ENCODE peak calls at places on chromosomes 5 and 9, in six cellular contexts. C is neural progenitor cell, M is GM20000, P is GM12865, R is tibial artery, X is nephron progenitor cell. I is an unnamed sample.

GRCh38 chr9:69047331-69047730 is 11.8 kb downstream of the FXN start:
- DNase-seq in C (no peak), M (no peak), P (no peak), R (no peak), X (no peak), I (no peak)

GRCh38 chr5:149641600-149641999 is 60.3 kb downstream of the ARHGEF37 start:
- DNase-seq in C (no peak), M (no peak), P (no peak), R (no peak), X (no peak), I (no peak)

GRCh38 chr5:124698774-124699173 is 47.7 kb downstream of the ZNF608 start:
- DNase-seq in C (no peak), M (no peak), P (no peak), R (no peak), X (no peak), I (no peak)

GRCh38 chr9:132546148-132547051 is 36.0 kb upstream of the BARHL1 start:
- DNase-seq in C (peak), M (no peak), P (no peak), R (no peak), X (peak), I (no peak)

GRCh38 chr9:81182421-81182820 is 506.9 kb downstream of the TLE1 start:
- DNase-seq in C (no peak), M (no peak), P (no peak), R (no peak), X (no peak), I (no peak)

GRCh38 chr5:94285984-94286383 is 332.4 kb downstream of the KIAA0825 start:
- DNase-seq in C (no peak), M (no peak), P (no peak), R (no peak), X (no peak), I (no peak)

GRCh38 chr5:71591100-71591499 is 4.0 kb downstream of the MCCC2 start:
- DNase-seq in C (no peak), M (no peak), P (no peak), R (no peak), X (no peak), I (no peak)

GRCh38 chr5:79971156-79971555 is 19.9 kb downstream of the MTX3 start:
- DNase-seq in C (no peak), M (no peak), P (no peak), R (no peak), X (no peak), I (no peak)

GRCh38 chr5:33850100-33850594 is 41.6 kb downstream of the ADAMTS12 start:
- DNase-seq in C (peak), M (peak), P (peak), R (no peak), X (no peak), I (peak)

GRCh38 chr9:69222953-69223352 is 48.9 kb downstream of the TJP2 start:
- DNase-seq in C (no peak), M (no peak), P (no peak), R (no peak), X (no peak), I (no peak)

GRCh38 chr9:1490341-1491115 is 440.4 kb downstream of the DMRT2 start:
- DNase-seq in C (no peak), M (peak), P (peak), R (no peak), X (no peak), I (peak)

GRCh38 chr9:33437898-33438297 is 9.5 kb downstream of the AQP3 start:
- DNase-seq in C (no peak), M (no peak), P (no peak), R (no peak), X (no peak), I (no peak)

GRCh38 chr9:110078626-110079025 is 129.3 kb downstream of the C9orf152 start:
- DNase-seq in C (no peak), M (no peak), P (no peak), R (no peak), X (no peak), I (no peak)

GRCh38 chr9:129544766-129545165 is 76.1 kb downstream of the C9orf50 start:
- DNase-seq in C (no peak), M (no peak), P (no peak), R (no peak), X (no peak), I (no peak)

GRCh38 chr5:74428275-74428674 is 212.3 kb downstream of the ENC1 start:
- DNase-seq in C (no peak), M (no peak), P (no peak), R (no peak), X (no peak), I (no peak)

GRCh38 chr5:68436686-68437520 is 221.3 kb downstream of the PIK3R1 start:
- DNase-seq in C (no peak), M (no peak), P (no peak), R (no peak), X (no peak), I (no peak)

GRCh38 chr9:90251311-90251710 is 391.3 kb downstream of the DIRAS2 start:
- DNase-seq in C (no peak), M (no peak), P (no peak), R (no peak), X (no peak), I (no peak)

GRCh38 chr5:176389114-176389768 is 690 bp downstream of the HIGD2A start:
- DNase-seq in C (no peak), M (peak), P (no peak), R (no peak), X (no peak), I (no peak)

GRCh38 chr5:117295941-117296340 is 721.3 kb upstream of the SEMA6A start:
- DNase-seq in C (no peak), M (no peak), P (no peak), R (no peak), X (no peak), I (no peak)

GRCh38 chr9:137320555-137321384 is 18.7 kb upstream of the NRARP start:
- DNase-seq in C (no peak), M (peak), P (peak), R (no peak), X (peak), I (peak)

GRCh38 chr5:73948720-73949119 is 322.7 kb downstream of the ARHGEF28 start:
- DNase-seq in C (no peak), M (no peak), P (no peak), R (no peak), X (no peak), I (no peak)

GRCh38 chr9:132224645-132225044 is 62.8 kb downstream of the NTNG2 start:
- DNase-seq in C (no peak), M (no peak), P (no peak), R (no peak), X (no peak), I (no peak)

GRCh38 chr5:67319935-67320725 is 123.5 kb upstream of the CD180 start:
- DNase-seq in C (no peak), M (no peak), P (no peak), R (no peak), X (no peak), I (no peak)

GRCh38 chr5:161400583-161400982 is 145.9 kb downstream of the GABRB2 start:
- DNase-seq in C (no peak), M (no peak), P (no peak), R (no peak), X (no peak), I (no peak)

GRCh38 chr5:178449163-178450060 is 140.8 kb downstream of the COL23A1 start:
- DNase-seq in C (no peak), M (no peak), P (no peak), R (peak), X (no peak), I (no peak)

GRCh38 chr5:74206571-74207550 is 433.7 kb downstream of the ENC1 start:
- DNase-seq in C (peak), M (no peak), P (no peak), R (peak), X (no peak), I (no peak)

GRCh38 chr5:168651654-168652053 is 72.5 kb upstream of the PANK3 start:
- DNase-seq in C (no peak), M (no peak), P (no peak), R (no peak), X (no peak), I (no peak)

GRCh38 chr9:126916909-126917308 is 2.3 kb downstream of the RALGPS1 start:
- DNase-seq in C (peak), M (no peak), P (no peak), R (no peak), X (no peak), I (no peak)

GRCh38 chr5:39578887-39579497 is 154.2 kb upstream of the DAB2 start:
- DNase-seq in C (no peak), M (no peak), P (peak), R (no peak), X (no peak), I (no peak)

GRCh38 chr9:136921718-136922117 is 22.8 kb downstream of the FBXW5 start:
- DNase-seq in C (no peak), M (no peak), P (no peak), R (no peak), X (no peak), I (no peak)

GRCh38 chr5:175765858-175766257 is 105.5 kb upstream of the CPLX2 start:
- DNase-seq in C (no peak), M (no peak), P (no peak), R (no peak), X (no peak), I (no peak)

GRCh38 chr5:24368121-24368520 is 276.7 kb downstream of the CDH10 start:
- DNase-seq in C (no peak), M (no peak), P (no peak), R (no peak), X (no peak), I (no peak)

GRCh38 chr9:32251539-32251938 is 132.9 kb upstream of the ACO1 start:
- DNase-seq in C (peak), M (peak), P (peak), R (no peak), X (peak), I (peak)

GRCh38 chr9:130960522-130961378 is 21.7 kb upstream of the FIBCD1 start:
- DNase-seq in C (no peak), M (no peak), P (no peak), R (no peak), X (no peak), I (no peak)

GRCh38 chr5:147461915-147462314 is 48.0 kb downstream of the DPYSL3 start:
- DNase-seq in C (no peak), M (no peak), P (no peak), R (no peak), X (no peak), I (no peak)

GRCh38 chr5:147460380-147460779 is 49.5 kb downstream of the DPYSL3 start:
- DNase-seq in C (no peak), M (no peak), P (no peak), R (no peak), X (no peak), I (no peak)

GRCh38 chr5:147467973-147468508 is 41.8 kb downstream of the DPYSL3 start:
- DNase-seq in C (peak), M (no peak), P (no peak), R (no peak), X (no peak), I (no peak)

GRCh38 chr5:147466581-147466980 is 43.3 kb downstream of the DPYSL3 start:
- DNase-seq in C (no peak), M (no peak), P (no peak), R (no peak), X (no peak), I (no peak)

DNA sequence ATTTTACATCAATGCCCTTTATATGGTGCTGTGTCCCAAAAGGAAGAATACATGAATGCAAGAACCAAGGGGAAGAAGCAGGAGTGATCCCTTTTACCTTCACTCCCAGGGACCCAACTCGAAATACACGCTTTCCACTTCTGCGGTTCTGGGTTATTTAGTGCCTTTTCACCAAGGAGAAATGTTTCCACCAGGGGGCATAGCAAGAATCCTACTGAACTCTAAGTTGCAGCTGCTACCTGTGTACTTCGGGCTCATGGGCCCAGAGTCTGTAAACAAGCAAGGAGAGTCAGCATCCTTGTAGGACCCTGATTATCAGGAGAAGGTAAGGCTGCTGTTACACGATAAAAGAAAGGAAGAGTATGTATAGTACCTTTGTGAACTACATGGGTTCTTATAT is 45.7 kb downstream of the DPYSL3 start:
- DNase-seq in C (peak), M (no peak), P (peak), R (no peak), X (no peak), I (peak)
- TF ChIP-seq CTCF in C (peak), M (no peak), P (peak), R (peak), X (peak), I (no peak)

DNA sequence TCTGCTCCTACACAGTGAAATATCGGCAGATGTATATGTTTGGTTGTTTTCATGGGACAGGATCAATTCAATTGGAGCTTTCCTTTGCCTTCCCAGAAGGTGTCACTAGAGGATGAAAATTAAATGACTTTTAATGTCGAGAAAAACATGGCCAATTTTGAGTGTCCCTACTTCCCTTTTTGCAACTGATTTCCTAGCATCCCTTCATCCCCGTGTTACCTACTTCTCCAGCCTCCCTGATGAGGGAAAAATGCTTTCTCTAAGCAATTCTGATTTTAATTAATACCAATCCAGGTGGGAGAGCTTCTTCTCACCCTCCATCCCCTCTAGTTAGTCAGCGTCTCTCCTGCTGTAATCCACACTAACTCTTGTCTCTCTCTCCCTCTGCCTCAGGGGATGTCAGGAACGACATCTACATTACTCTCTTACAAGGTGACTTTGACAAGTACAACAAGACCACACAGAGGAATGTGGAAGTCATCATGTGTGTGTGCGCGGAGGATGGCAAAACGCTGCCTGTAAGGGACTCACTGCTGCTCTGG is 64.9 kb downstream of the DOCK2 start:
- DNase-seq in C (peak), M (peak), P (no peak), R (no peak), X (no peak), I (no peak)
- TF ChIP-seq CTCF in C (peak), M (peak), P (peak), R (no peak), X (no peak), I (peak)

GRCh38 chr5:142601432-142601831 is 84.5 kb downstream of the FGF1 start:
- DNase-seq in C (peak), M (no peak), P (no peak), R (no peak), X (no peak), I (no peak)
- TF ChIP-seq CTCF in C (peak), M (no peak), P (no peak), R (no peak), X (no peak), I (no peak)

GRCh38 chr9:88041447-88041846 is 67.1 kb upstream of the CDK20 start:
- DNase-seq in C (peak), M (no peak), P (no peak), R (no peak), X (no peak), I (no peak)
- TF ChIP-seq CTCF in C (peak), M (no peak), P (no peak), R (no peak), X (peak), I (peak)

GRCh38 chr9:120914953-120915352 is 11.6 kb downstream of the TRAF1 start:
- DNase-seq in C (no peak), M (no peak), P (no peak), R (no peak), X (no peak), I (no peak)

GRCh38 chr9:120915854-120916495 is 10.6 kb downstream of the TRAF1 start:
- DNase-seq in C (no peak), M (no peak), P (peak), R (no peak), X (no peak), I (no peak)

GRCh38 chr9:120917989-120918630 is 8.5 kb downstream of the TRAF1 start:
- DNase-seq in C (no peak), M (no peak), P (no peak), R (no peak), X (no peak), I (no peak)

GRCh38 chr9:120917285-120917684 is 9.3 kb downstream of the TRAF1 start:
- DNase-seq in C (no peak), M (no peak), P (no peak), R (no peak), X (no peak), I (no peak)

GRCh38 chr9:120916573-120916972 is 10.0 kb downstream of the TRAF1 start:
- DNase-seq in C (no peak), M (no peak), P (no peak), R (peak), X (no peak), I (no peak)
- TF ChIP-seq CTCF in C (no peak), M (no peak), P (no peak), R (no peak), X (no peak), I (no peak)

GRCh38 chr9:35835216-35835604 is 6.2 kb downstream of the TMEM8B start:
- DNase-seq in C (peak), M (no peak), P (no peak), R (no peak), X (no peak), I (no peak)
- TF ChIP-seq CTCF in C (peak), M (peak), P (peak), R (no peak), X (no peak), I (no peak)

GRCh38 chr5:77867194-77867691 is 91.1 kb upstream of the TBCA start:
- DNase-seq in C (no peak), M (no peak), P (no peak), R (no peak), X (no peak), I (no peak)
- TF ChIP-seq CTCF in C (peak), M (no peak), P (peak), R (peak), X (no peak), I (no peak)

DNA sequence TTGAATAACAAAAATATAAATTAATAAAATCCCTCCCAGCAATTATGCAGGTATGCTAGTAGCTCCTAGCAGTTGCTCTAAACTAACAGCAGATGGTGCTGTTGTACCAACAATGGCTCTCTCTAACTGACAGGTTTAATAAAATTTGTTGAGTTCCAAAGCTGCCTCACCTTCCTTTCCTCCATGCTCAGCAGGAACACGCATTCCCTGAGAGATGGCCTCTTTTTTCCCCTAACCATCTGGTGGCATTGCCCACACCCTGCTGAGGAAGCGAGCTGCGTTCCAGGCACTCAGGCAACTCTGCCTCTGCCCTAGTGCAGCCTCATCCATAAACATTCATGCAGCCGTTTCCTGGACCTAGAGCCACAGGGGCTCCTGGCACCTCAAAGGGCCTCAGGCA is 106.2 kb downstream of the KLHL3 start:
- DNase-seq in C (peak), M (peak), P (peak), R (no peak), X (peak), I (peak)
- TF ChIP-seq CTCF in C (peak), M (peak), P (peak), R (peak), X (peak), I (peak)

GRCh38 chr5:140576776-140577201 is 12.2 kb downstream of the SLC35A4 start:
- DNase-seq in C (no peak), M (no peak), P (no peak), R (no peak), X (no peak), I (no peak)

GRCh38 chr5:140574165-140574564 is 9.5 kb downstream of the SLC35A4 start:
- DNase-seq in C (no peak), M (no peak), P (no peak), R (no peak), X (no peak), I (no peak)

GRCh38 chr5:140573683-140574082 is 9.1 kb downstream of the SLC35A4 start:
- DNase-seq in C (no peak), M (no peak), P (no peak), R (no peak), X (no peak), I (no peak)

GRCh38 chr5:140571105-140571504 is 6.5 kb downstream of the SLC35A4 start:
- DNase-seq in C (no peak), M (no peak), P (no peak), R (no peak), X (no peak), I (no peak)

GRCh38 chr5:140575309-140575708 is 10.7 kb downstream of the SLC35A4 start:
- DNase-seq in C (no peak), M (no peak), P (no peak), R (peak), X (no peak), I (no peak)
- TF ChIP-seq CTCF in C (peak), M (no peak), P (no peak), R (peak), X (no peak), I (no peak)

GRCh38 chr9:119483153-119483552 is 113.9 kb upstream of the BRINP1 start:
- DNase-seq in C (no peak), M (no peak), P (no peak), R (no peak), X (no peak), I (no peak)

GRCh38 chr9:119487118-119487827 is 118.0 kb upstream of the BRINP1 start:
- DNase-seq in C (no peak), M (no peak), P (no peak), R (no peak), X (no peak), I (no peak)
- TF ChIP-seq CTCF in C (peak), M (no peak), P (no peak), R (no peak), X (no peak), I (no peak)